ENCODE peak calls at places on chromosomes 5 and 9, in five cellular contexts. T is GM12878, C is K562, L is HCT116, F is HepG2. H is an unnamed sample.
A peak's percentile ranks its signal among the peaks of the same experiment; 100 is the strongest.

GRCh38 chr5:84249918-84250635 is 134.6 kb downstream of the EDIL3 start:
- DNase-seq in T (no peak), C (no peak), L (no peak), F (no peak), H (no peak)

GRCh38 chr5:543755-544674 is 19.8 kb upstream of the SLC9A3 start:
- DNase-seq in T (peak; percentile 76), C (no peak), L (no peak), F (no peak), H (no peak)

GRCh38 chr9:132143359-132143758 is 18.5 kb upstream of the NTNG2 start:
- DNase-seq in T (no peak), C (no peak), L (no peak), F (no peak), H (no peak)

GRCh38 chr5:143033535-143034260 is 263.5 kb downstream of the ARHGAP26 start:
- DNase-seq in T (no peak), C (no peak), L (peak; percentile 80), F (no peak), H (no peak)

GRCh38 chr9:133366435-133366834 is 9.4 kb downstream of the SURF4 start:
- DNase-seq in T (no peak), C (no peak), L (no peak), F (no peak), H (no peak)

GRCh38 chr5:122163151-122164069 is 34.1 kb downstream of the ZNF474 start:
- DNase-seq in T (no peak), C (no peak), L (no peak), F (no peak), H (no peak)

GRCh38 chr5:111976705-111977104 is 219.7 kb upstream of the NREP start:
- DNase-seq in T (no peak), C (no peak), L (no peak), F (no peak), H (no peak)

GRCh38 chr5:1156754-1157460 is 44.5 kb upstream of the SLC6A19 start:
- DNase-seq in T (no peak), C (no peak), L (no peak), F (no peak), H (no peak)

GRCh38 chr5:1161832-1162229 is 39.6 kb upstream of the SLC6A19 start:
- DNase-seq in T (no peak), C (no peak), L (no peak), F (no peak), H (no peak)

GRCh38 chr5:64149268-64149667 is 16.4 kb upstream of the RNF180 start:
- DNase-seq in T (no peak), C (no peak), L (no peak), F (no peak), H (no peak)

GRCh38 chr9:105053209-105053652 is 125.3 kb upstream of the ABCA1 start:
- DNase-seq in T (peak; percentile 15), C (no peak), L (no peak), F (no peak), H (no peak)

GRCh38 chr5:176446884-176447537 is 1.2 kb upstream of the FAF2 start:
- DNase-seq in T (no peak), C (peak; percentile 38), L (no peak), F (no peak), H (no peak)

GRCh38 chr9:130446111-130446861 is 1.5 kb downstream of the ASS1 start:
- DNase-seq in T (no peak), C (peak; percentile 46), L (no peak), F (peak; percentile 38), H (no peak)

GRCh38 chr9:112075009-112075378 is 100.1 kb downstream of the SUSD1 start:
- DNase-seq in T (no peak), C (no peak), L (no peak), F (no peak), H (no peak)

GRCh38 chr9:4238522-4238921 is 61.3 kb downstream of the GLIS3 start:
- DNase-seq in T (no peak), C (no peak), L (peak; percentile 19), F (no peak), H (no peak)

GRCh38 chr9:104553261-104553660 is 15.7 kb upstream of the OR13C8 start:
- DNase-seq in T (no peak), C (no peak), L (no peak), F (no peak), H (no peak)

GRCh38 chr5:42520957-42521356 is 97.7 kb downstream of the GHR start:
- DNase-seq in T (no peak), C (no peak), L (no peak), F (no peak), H (no peak)

GRCh38 chr5:174609116-174609515 is 115.3 kb upstream of the MSX2 start:
- DNase-seq in T (no peak), C (no peak), L (peak; percentile 77), F (no peak), H (no peak)

GRCh38 chr5:148998174-148998797 is 64.6 kb downstream of the SH3TC2 start:
- DNase-seq in T (no peak), C (peak; percentile 16), L (peak; percentile 63), F (peak; percentile 38), H (no peak)

GRCh38 chr5:35852084-35852734 is 4.5 kb upstream of the IL7R start:
- DNase-seq in T (peak; percentile 26), C (no peak), L (no peak), F (no peak), H (no peak)

GRCh38 chr5:84983093-84983492 is 598.4 kb upstream of the EDIL3 start:
- DNase-seq in T (no peak), C (no peak), L (no peak), F (no peak), H (no peak)

GRCh38 chr5:134905246-134905996 is 490 bp downstream of the PCBD2 start:
- DNase-seq in T (peak; percentile 36), C (no peak), L (peak; percentile 56), F (peak; percentile 65), H (no peak)

GRCh38 chr9:83582026-83582425 is 40.9 kb upstream of the IDNK start:
- DNase-seq in T (no peak), C (no peak), L (no peak), F (no peak), H (no peak)

GRCh38 chr5:200985-201384 is 9.7 kb downstream of the LRRC14B start:
- DNase-seq in T (no peak), C (no peak), L (no peak), F (no peak), H (no peak)

GRCh38 chr5:160959804-160960203 is 107.8 kb upstream of the ATP10B start:
- DNase-seq in T (peak; percentile 62), C (no peak), L (no peak), F (no peak), H (no peak)

GRCh38 chr5:116142495-116142894 is 57.7 kb downstream of the COMMD10 start:
- DNase-seq in T (no peak), C (no peak), L (no peak), F (no peak), H (no peak)
- H3K4me2 ChIP-seq in T (no peak overlapping the region), C (no peak overlapping the region), L (no peak overlapping the region), F (no peak overlapping the region), H (no peak overlapping the region)

GRCh38 chr9:125701351-125701750 is 5.7 kb downstream of the MAPKAP1 start:
- DNase-seq in T (no peak), C (no peak), L (no peak), F (no peak), H (no peak)

GRCh38 chr9:125700791-125701190 is 6.2 kb downstream of the MAPKAP1 start:
- DNase-seq in T (peak; percentile 84), C (no peak), L (no peak), F (no peak), H (no peak)

GRCh38 chr9:125705893-125706292 is 1.1 kb downstream of the MAPKAP1 start:
- DNase-seq in T (no peak), C (no peak), L (no peak), F (no peak), H (no peak)

GRCh38 chr9:125706661-125707539 is at the start of gene MAPKAP1:
- DNase-seq in T (peak; percentile 81), C (peak; percentile 97), L (peak; percentile 85), F (peak; percentile 91), H (peak; percentile 97)

DNA sequence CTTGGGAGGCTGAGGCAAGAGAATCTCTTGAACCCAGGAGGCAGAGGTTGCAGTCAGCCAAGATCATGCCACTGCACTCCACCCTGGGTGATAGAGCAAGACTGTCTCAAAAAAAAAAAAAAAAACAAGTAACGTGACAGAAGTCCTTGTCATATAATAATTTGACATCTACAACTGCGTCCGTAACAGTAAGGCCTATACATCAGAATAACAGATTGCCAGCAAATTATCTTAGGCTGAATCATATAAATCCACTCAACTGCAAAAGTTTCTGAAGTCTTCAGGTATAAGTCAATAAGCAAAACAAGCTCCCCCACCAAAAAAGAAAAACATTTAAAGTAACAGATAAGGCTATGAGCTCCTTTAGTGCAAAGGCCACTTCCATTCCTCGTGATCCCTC is 3.3 kb downstream of the MAPKAP1 start:
- DNase-seq in T (no peak), C (no peak), L (no peak), F (no peak), H (no peak)
- TF ChIP-seq SRF in T (no peak), C (no peak), L (no peak), F (no peak), H (no peak)

DNA sequence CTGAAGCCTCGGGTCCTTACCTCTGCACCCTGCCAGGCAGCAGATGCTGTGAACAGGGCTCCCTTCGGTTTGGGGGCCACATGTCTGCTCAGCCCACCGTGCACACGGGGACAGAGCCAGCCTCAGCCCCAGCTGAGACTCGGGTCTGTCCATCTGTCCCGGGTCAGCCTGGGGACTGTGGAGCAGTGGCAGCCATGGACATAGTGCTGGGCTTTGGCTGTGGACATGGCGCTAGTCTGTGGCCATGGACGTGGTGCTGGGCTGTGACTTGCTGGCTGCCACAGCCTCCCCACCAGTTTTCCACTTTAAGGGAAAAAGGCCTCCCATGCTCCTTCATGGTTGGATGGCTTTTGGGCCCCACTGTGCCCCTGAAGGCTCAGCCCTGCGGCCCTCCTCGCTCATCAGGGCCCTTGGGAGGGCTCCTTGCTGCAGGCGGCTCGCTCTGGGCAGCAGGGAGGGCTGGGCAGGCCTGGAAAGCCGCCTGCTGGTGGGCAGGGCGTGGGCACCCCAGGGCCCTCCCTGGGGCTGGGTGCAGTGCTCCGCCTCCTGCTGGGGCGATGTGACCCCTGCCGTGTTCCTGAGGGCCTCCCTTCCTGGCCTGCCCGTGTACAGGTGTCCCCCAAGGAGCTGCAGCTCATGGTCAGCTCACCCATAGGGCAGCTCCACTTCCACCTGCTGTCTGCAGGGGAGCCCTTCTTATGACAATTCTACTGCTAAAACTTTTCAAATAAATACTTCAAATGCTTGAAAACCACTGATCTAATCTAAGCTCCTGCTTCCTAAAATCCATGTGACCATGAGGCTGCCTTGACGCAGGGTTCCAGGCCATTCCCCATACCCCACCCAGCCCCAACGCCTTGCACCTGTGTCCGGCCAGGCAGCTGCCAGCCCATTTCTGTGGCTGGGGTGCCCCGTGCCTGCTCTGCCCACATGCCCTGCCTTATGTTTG is 112.1 kb upstream of the LMX1B start:
- DNase-seq in T (no peak), C (no peak), L (no peak), F (no peak), H (no peak)
- H3K4me2 ChIP-seq in T (no peak overlapping the region), C (no peak overlapping the region), L (no peak overlapping the region), F (no peak overlapping the region), H (peak overlapping the region; percentile 97)

GRCh38 chr9:114248274-114248673 is 74.6 kb upstream of the ORM1 start:
- DNase-seq in T (no peak), C (no peak), L (no peak), F (no peak), H (no peak)

GRCh38 chr9:114250235-114250568 is 72.7 kb upstream of the ORM1 start:
- DNase-seq in T (no peak), C (no peak), L (no peak), F (no peak), H (no peak)

GRCh38 chr9:114250648-114251047 is 72.2 kb upstream of the ORM1 start:
- DNase-seq in T (no peak), C (no peak), L (no peak), F (no peak), H (no peak)

GRCh38 chr9:114247491-114247890 is 75.4 kb upstream of the ORM1 start:
- DNase-seq in T (no peak), C (no peak), L (no peak), F (no peak), H (no peak)

GRCh38 chr9:114249424-114250234 is 73.3 kb upstream of the ORM1 start:
- DNase-seq in T (no peak), C (no peak), L (no peak), F (no peak), H (no peak)
- TF ChIP-seq SRF in T (no peak), C (no peak), L (no peak), F (no peak), H (no peak)

H was measured in H1.